ENCODE peak calls at places on chromosome 4, in seven cellular contexts. P is colonic mucosa; K is IMR-90; A is upper lobe of right lung; F is bronchial epithelial cell; Q is fibroblast of lung; J is CD8-positive, alpha-beta T cell. T is an unnamed sample. For H3K27me3, the result is how much of the 10 kb centered on the place peaks cover.

GRCh38 chr4:103052779-103053178 is 23.8 kb downstream of the SLC9B2 start:
- DNase-seq in F (no peak), K (no peak), Q (no peak), P (no peak), A (no peak), J (no peak), T (no peak)

GRCh38 chr4:160495356-160495755 is 1392.5 kb downstream of the RAPGEF2 start:
- DNase-seq in P (no peak), J (no peak), K (no peak), A (no peak), Q (no peak), F (no peak), T (no peak)

GRCh38 chr4:16759781-16760459 is 138.5 kb downstream of the LDB2 start:
- DNase-seq in A (no peak), K (peak), P (no peak), J (no peak), Q (peak), F (no peak), T (peak)

GRCh38 chr4:11783588-11783987 is 354.9 kb upstream of the HS3ST1 start:
- DNase-seq in A (no peak), F (peak), K (no peak), J (no peak), P (no peak), Q (no peak), T (no peak)

GRCh38 chr4:132763465-132763864 is 385.6 kb upstream of the PCDH10 start:
- DNase-seq in P (no peak), K (no peak), F (no peak), J (no peak), A (no peak), Q (no peak), T (no peak)

GRCh38 chr4:157521916-157522315 is 301.4 kb downstream of the GRIA2 start:
- DNase-seq in A (no peak), P (no peak), F (peak), K (no peak), Q (no peak), J (no peak), T (no peak)

GRCh38 chr4:186134254-186134653 is 29.8 kb downstream of the FAM149A start:
- DNase-seq in A (no peak), P (no peak), K (no peak), Q (no peak), J (no peak), F (no peak), T (no peak)

GRCh38 chr4:128979934-128980333 is 113.4 kb downstream of the SCLT1 start:
- DNase-seq in J (no peak), K (peak), F (peak), Q (peak), P (no peak), A (no peak), T (peak)

GRCh38 chr4:154626793-154627484 is 14.5 kb upstream of the FGG start:
- DNase-seq in K (peak), F (peak), P (peak), A (peak), Q (peak), J (peak), T (peak)

GRCh38 chr4:152100378-152101201 is 339.8 kb upstream of the GATB start:
- DNase-seq in F (peak), Q (no peak), K (no peak), A (no peak), J (peak), P (no peak), T (no peak)

GRCh38 chr4:24799196-24799543 is 3.8 kb downstream of the SOD3 start:
- DNase-seq in A (no peak), J (no peak), F (no peak), Q (no peak), P (peak), K (no peak), T (no peak)

GRCh38 chr4:54001558-54002365 is 62.6 kb downstream of the CHIC2 start:
- DNase-seq in A (no peak), P (no peak), J (no peak), F (no peak), Q (no peak), K (no peak), T (no peak)

GRCh38 chr4:16031554-16032381 is 52.1 kb downstream of the PROM1 start:
- DNase-seq in J (no peak), A (no peak), K (no peak), Q (no peak), P (no peak), F (no peak), T (no peak)

GRCh38 chr4:105765690-105766407 is 57.3 kb downstream of the GSTCD start:
- DNase-seq in P (no peak), J (no peak), K (peak), F (peak), A (no peak), Q (peak), T (peak)

GRCh38 chr4:56859841-56860240 is 38.3 kb upstream of the SPINK2 start:
- DNase-seq in A (no peak), J (no peak), F (no peak), K (no peak), Q (no peak), P (no peak), T (no peak)

GRCh38 chr4:86036729-86037128 is 323.1 kb downstream of the MAPK10 start:
- DNase-seq in P (no peak), J (no peak), F (peak), Q (peak), A (no peak), K (peak), T (no peak)

GRCh38 chr4:40087799-40088366 is 31.2 kb downstream of the N4BP2 start:
- DNase-seq in Q (no peak), K (no peak), P (no peak), J (no peak), A (no peak), F (no peak), T (no peak)

GRCh38 chr4:137641554-137641953 is 109.3 kb upstream of the PCDH18 start:
- DNase-seq in K (no peak), A (no peak), P (no peak), J (no peak), F (no peak), Q (peak), T (peak)

GRCh38 chr4:99205104-99205979 is 13.7 kb downstream of the ADH6 start:
- DNase-seq in Q (peak), F (peak), P (peak), J (no peak), K (peak), A (no peak), T (no peak)

GRCh38 chr4:116501954-116502353 is 583.4 kb downstream of the TRAM1L1 start:
- DNase-seq in F (peak), P (no peak), J (no peak), K (no peak), Q (no peak), A (no peak), T (no peak)

GRCh38 chr4:85717366-85717765 is 242.4 kb downstream of the ARHGAP24 start:
- DNase-seq in F (no peak), P (no peak), Q (peak), A (no peak), J (no peak), K (no peak), T (no peak)

GRCh38 chr4:104966349-104967033 is 180.2 kb upstream of the TET2 start:
- DNase-seq in F (peak), J (no peak), K (no peak), P (peak), A (no peak), Q (peak), T (no peak)

GRCh38 chr4:4668355-4669210 is 126.7 kb upstream of the STX18 start:
- DNase-seq in F (no peak), J (no peak), P (no peak), Q (no peak), K (no peak), A (no peak), T (no peak)

GRCh38 chr4:139241086-139241783 is 38.8 kb downstream of the MGARP start:
- DNase-seq in F (no peak), P (no peak), Q (no peak), J (no peak), K (no peak), A (no peak), T (no peak)

GRCh38 chr4:106201373-106201772 is 114.6 kb downstream of the TBCK start:
- DNase-seq in P (no peak), F (peak), Q (peak), J (no peak), A (no peak), K (peak), T (no peak)

GRCh38 chr4:65668201-65669007 is 1.9 kb downstream of the EPHA5 start:
- DNase-seq in P (no peak), A (peak), K (no peak), F (no peak), Q (no peak), J (no peak), T (peak)

GRCh38 chr4:10180927-10181744 is 64.5 kb upstream of the WDR1 start:
- DNase-seq in Q (no peak), A (no peak), J (no peak), P (no peak), K (peak), F (peak), T (peak)

GRCh38 chr4:23819041-23819511 is 70.8 kb downstream of the PPARGC1A start:
- DNase-seq in A (no peak), Q (peak), P (no peak), F (no peak), K (peak), J (no peak), T (peak)

DNA sequence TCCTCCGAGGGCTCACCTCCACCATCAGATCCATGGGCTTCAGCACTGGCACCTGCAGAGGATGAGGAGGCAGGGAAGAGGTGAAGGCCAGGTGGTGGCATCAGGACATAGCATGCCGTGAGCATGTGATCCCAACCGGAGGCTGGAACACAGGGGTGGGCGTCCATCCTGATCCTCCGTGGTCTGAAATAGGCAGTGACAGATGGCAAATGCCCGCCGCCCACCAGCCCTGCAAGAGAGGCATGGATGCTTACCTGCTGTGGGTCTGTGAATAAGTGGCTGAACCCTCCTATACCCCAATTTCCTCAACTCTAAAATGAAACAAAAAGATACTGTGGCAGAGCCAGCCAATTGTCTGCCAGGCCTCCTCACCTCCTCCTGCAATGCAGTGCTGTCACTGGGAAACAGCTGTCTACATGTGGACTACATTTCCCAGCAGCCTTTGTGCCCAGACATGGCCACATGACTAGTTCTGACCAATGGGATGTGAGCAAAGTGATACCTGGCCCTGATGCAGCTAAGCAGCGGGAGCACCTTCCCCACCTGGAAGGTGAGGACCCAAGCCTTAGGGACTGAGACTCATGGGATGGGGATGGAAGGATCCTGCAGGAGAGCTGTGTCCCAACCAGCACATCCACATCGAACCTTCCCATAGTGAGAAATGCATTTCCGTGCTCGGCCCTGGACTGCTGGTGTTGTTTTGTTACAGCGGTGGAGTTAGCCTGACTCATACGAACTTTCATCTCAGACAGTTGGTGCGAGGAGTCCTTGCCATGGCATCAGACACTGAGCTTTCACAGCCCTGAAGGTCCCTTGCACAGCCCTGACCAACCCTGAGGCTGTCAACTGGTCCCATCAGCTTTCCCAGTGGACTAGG is 99.5 kb downstream of the PPP2R2C start:
- DNase-seq in Q (peak), F (peak), P (no peak), J (no peak), K (peak), A (no peak), T (no peak)
- H3K27me3 ChIP-seq in Q (under half), F (under half), P (under half), J (under half), K (under half), A (under half), T (under half)

GRCh38 chr4:97144199-97144598 is 999.1 kb downstream of the STPG2 start:
- DNase-seq in P (no peak), F (no peak), Q (no peak), J (no peak), K (no peak), A (no peak), T (no peak)

GRCh38 chr4:97142893-97143292 is 1000.4 kb downstream of the STPG2 start:
- DNase-seq in K (no peak), A (no peak), Q (no peak), P (no peak), F (no peak), J (no peak), T (no peak)

GRCh38 chr4:97139796-97140195 is 1003.5 kb downstream of the STPG2 start:
- DNase-seq in J (no peak), F (peak), K (no peak), P (no peak), Q (no peak), A (no peak), T (no peak)

DNA sequence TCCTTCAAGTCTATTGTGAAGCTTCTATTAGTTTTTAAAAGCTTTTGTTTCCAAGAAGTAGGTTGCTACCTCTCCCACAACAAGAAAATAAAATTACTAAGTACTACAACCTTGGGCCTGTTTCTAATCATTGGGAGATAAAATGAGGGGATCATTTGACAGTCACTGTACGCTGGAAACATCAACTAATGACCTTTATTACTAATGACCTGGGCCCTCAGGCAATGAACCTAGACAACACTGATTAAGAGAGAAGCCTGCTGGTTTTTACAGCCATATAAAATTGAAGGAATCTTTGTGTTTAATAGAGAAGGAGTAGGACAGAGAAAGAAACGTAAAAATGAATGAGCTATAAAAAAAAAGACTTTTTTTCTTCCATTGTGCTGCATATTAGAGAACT is 1000.9 kb downstream of the STPG2 start:
- DNase-seq in P (no peak), F (no peak), J (no peak), A (no peak), K (no peak), Q (no peak), T (no peak)
- H3K27me3 ChIP-seq in P (under half), F (under half), J (under half), A (under half), K (under half), Q (under half), T (under half)

DNA sequence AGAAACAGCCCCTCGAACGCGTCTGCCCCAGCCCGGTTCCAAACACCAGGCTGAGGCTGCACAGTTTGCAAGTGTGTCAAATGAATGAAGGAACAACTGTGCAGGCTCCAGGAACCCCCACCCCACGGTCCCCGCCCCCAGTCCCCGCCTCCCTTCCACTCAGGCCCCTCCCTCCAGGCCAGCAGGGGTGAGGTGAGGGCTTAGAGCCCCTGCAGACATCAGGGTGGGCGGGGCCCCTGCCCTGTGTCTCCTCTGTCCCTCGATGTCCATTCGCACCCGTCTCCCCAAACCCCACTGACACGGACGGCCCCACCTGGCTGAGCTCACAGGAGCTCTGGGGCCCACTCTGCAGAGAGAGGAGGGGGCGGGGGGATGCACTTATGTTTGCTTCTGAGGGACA is 28.5 kb downstream of the TACC3 start:
- DNase-seq in J (no peak), Q (no peak), A (no peak), K (no peak), F (no peak), P (no peak), T (no peak)
- H3K27me3 ChIP-seq in J (under half), Q (under half), A (under half), K (under half), F (under half), P (under half), T (under half)

DNA sequence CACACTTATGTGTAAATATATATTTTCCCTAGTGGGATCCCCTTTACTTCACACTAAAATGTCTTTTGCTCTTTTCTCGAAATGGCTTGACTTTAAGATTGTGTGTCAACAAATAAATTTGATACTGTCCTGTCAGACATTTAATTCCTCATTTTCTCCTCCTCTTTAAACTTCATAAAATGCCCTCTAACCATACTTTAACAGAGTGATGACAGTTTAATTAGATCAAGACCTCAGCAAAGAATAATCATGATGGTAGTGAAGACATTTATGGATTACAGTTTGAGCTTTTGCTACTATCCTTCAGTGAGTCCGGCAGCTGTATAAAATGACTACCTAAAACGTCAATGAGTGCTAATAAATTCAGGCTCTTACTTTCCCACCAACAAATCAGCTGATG is 113.1 kb upstream of the ADGRL3 start:
- DNase-seq in Q (no peak), A (no peak), F (no peak), J (no peak), P (no peak), K (no peak), T (no peak)
- H3K27me3 ChIP-seq in Q (under half), A (under half), F (under half), J (under half), P (under half), K (under half), T (under half)

GRCh38 chr4:41859106-41859505 is 76.1 kb upstream of the TMEM33 start:
- DNase-seq in Q (no peak), J (no peak), A (no peak), P (no peak), K (no peak), F (no peak), T (no peak)
- H3K27me3 ChIP-seq in Q (under half), J (under half), A (under half), P (under half), K (under half), F (under half), T (under half)

GRCh38 chr4:7364979-7365378 is 69.8 kb downstream of the PSAPL1 start:
- DNase-seq in Q (no peak), A (peak), F (no peak), J (no peak), K (no peak), P (no peak), T (no peak)
- H3K27me3 ChIP-seq in Q (under half), A (under half), F (under half), J (under half), K (half or more), P (under half), T (under half)